ENCODE peak calls at places on chromosomes 3 and 15, in four cellular contexts. G is Panc1, I is uterus, V is tibial nerve. Z is an unnamed sample.

GRCh38 chr15:89114974-89115373 is 26.7 kb downstream of the ABHD2 start:
- DNase-seq in V (no peak), G (no peak), I (no peak), Z (no peak)

GRCh38 chr3:48607519-48607918 is 1.9 kb downstream of the UQCRC1 start:
- DNase-seq in G (no peak), I (no peak), V (no peak), Z (no peak)

GRCh38 chr3:129503387-129504010 is 24.9 kb upstream of the RHO start:
- DNase-seq in V (no peak), I (no peak), G (no peak), Z (no peak)

GRCh38 chr3:136350132-136350531 is 100.0 kb downstream of the PCCB start:
- DNase-seq in G (no peak), V (no peak), I (peak; percentile 69), Z (no peak)

GRCh38 chr3:30310251-30310954 is 296.0 kb upstream of the TGFBR2 start:
- DNase-seq in I (no peak), G (no peak), V (no peak), Z (no peak)

GRCh38 chr3:157335677-157336076 is 101.0 kb upstream of the PTX3 start:
- DNase-seq in I (no peak), G (no peak), V (no peak), Z (no peak)

GRCh38 chr15:38134252-38134651 is 118.4 kb upstream of the SPRED1 start:
- DNase-seq in G (no peak), I (no peak), V (no peak), Z (no peak)

GRCh38 chr15:85479071-85479647 is 98.8 kb downstream of the AKAP13 start:
- DNase-seq in G (no peak), V (no peak), I (no peak), Z (no peak)

GRCh38 chr3:106399208-106399607 is 530.4 kb upstream of the CBLB start:
- DNase-seq in I (no peak), V (no peak), G (no peak), Z (no peak)

GRCh38 chr3:127182848-127183714 is 9.8 kb upstream of the PRR23E start:
- DNase-seq in V (no peak), I (no peak), G (no peak), Z (no peak)

GRCh38 chr3:123914829-123915228 is 30.7 kb upstream of the MYLK start:
- DNase-seq in V (no peak), G (no peak), I (no peak), Z (no peak)

GRCh38 chr15:31300981-31301686 is 25.5 kb upstream of the KLF13 start:
- DNase-seq in V (peak; percentile 13), G (no peak), I (no peak), Z (no peak)

GRCh38 chr3:103963599-103963998 is 1403.1 kb upstream of the ALCAM start:
- DNase-seq in V (no peak), I (no peak), G (no peak), Z (no peak)

GRCh38 chr3:156812521-156813335 is 13.4 kb upstream of the LEKR1 start:
- DNase-seq in G (peak; percentile 82), V (no peak), I (no peak), Z (peak; percentile 99)

GRCh38 chr15:29040367-29040745 is 154.6 kb downstream of the APBA2 start:
- DNase-seq in I (no peak), V (no peak), G (no peak), Z (no peak)

GRCh38 chr3:178684881-178685590 is 148.8 kb downstream of the KCNMB2 start:
- DNase-seq in I (no peak), V (no peak), G (no peak), Z (no peak)

GRCh38 chr15:54026891-54027290 is 48.6 kb downstream of the UNC13C start:
- DNase-seq in G (no peak), V (no peak), I (no peak), Z (no peak)

GRCh38 chr3:151707216-151707615 is 26.5 kb upstream of the AADACL2 start:
- DNase-seq in I (no peak), G (no peak), V (no peak), Z (no peak)

GRCh38 chr3:3053974-3054373 is 56.2 kb downstream of the IL5RA start:
- DNase-seq in I (no peak), V (no peak), G (no peak), Z (no peak)

GRCh38 chr3:7272203-7272602 is 411.3 kb downstream of the GRM7 start:
- DNase-seq in I (no peak), G (no peak), V (no peak), Z (no peak)

GRCh38 chr3:185988816-185989175 is 51.0 kb upstream of the TRA2B start:
- DNase-seq in V (no peak), G (no peak), I (no peak), Z (no peak)

GRCh38 chr3:54660599-54661210 is 267.2 kb downstream of the LRTM1 start:
- DNase-seq in G (no peak), I (peak; percentile 80), V (no peak), Z (no peak)

GRCh38 chr15:77691607-77692006 is 58.9 kb upstream of the LINGO1 start:
- DNase-seq in V (no peak), I (no peak), G (no peak), Z (no peak)

GRCh38 chr3:168086541-168087260 is 9.0 kb downstream of the GOLIM4 start:
- DNase-seq in I (no peak), V (no peak), G (no peak), Z (no peak)

GRCh38 chr3:168089179-168089771 is 6.4 kb downstream of the GOLIM4 start:
- DNase-seq in V (no peak), I (no peak), G (no peak), Z (no peak)

GRCh38 chr3:168087539-168087938 is 8.2 kb downstream of the GOLIM4 start:
- DNase-seq in I (no peak), G (no peak), V (no peak), Z (no peak)

GRCh38 chr3:168090306-168091085 is 5.2 kb downstream of the GOLIM4 start:
- DNase-seq in I (no peak), G (no peak), V (no peak), Z (no peak)

DNA sequence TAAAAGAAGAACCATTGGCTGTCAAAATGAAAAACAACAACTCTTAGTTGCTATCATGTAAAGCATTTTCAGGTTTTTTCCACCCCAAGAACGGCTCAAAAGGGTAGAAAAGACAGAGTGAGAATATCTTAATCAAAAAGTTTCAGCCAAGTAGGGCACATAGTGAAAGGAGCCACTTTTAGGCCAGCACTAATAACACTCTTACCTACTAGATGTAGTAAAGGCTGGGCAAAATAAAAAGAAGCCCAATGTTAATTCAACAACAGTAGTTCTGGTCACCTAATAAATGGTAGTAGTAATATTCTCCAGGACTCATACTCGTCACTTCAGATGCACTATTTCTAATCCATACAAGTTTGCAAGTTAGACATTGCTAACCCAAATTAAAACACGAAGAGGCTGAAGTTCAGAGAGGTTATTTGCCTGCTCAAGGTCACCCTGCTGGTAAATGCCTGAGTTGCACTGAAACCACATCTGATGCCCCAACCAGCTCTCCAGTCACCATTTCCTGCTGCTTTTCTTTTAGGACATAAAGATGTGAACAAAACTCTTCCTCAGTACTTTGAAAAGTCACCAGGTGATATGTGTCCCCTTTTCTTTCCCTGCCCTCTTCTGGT is 7.5 kb downstream of the GOLIM4 start:
- DNase-seq in I (no peak), G (no peak), V (no peak), Z (no peak)
- H3K27ac ChIP-seq in I (no peak overlapping the region), G (no peak overlapping the region), V (no peak overlapping the region), Z (no peak overlapping the region)

DNA sequence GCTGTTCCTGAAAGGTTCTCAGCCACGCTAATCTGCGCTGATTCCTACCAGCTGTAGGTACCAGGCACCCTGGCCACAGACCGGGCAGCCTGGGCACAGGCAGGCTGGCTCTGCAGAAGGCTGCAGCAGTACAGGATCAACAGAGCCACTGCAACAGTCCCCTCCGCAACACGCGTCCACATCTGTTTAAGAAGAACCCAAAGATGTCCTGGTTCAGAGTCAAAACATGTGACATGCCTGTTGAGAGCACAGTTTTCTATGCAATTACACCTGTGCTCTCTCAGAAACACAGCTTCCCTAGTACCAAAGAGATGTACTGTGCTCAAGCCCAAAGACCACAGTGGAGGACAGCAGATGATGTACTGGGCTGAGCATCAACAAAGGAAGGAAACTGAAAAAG is 18.8 kb downstream of the LRIG1 start:
- DNase-seq in V (no peak), G (no peak), I (no peak), Z (no peak)
- H3K4me3 ChIP-seq in V (no peak overlapping the region), G (no peak overlapping the region), I (no peak overlapping the region), Z (no peak overlapping the region)

GRCh38 chr15:51909591-51909990 is 62.0 kb downstream of the LEO1 start:
- DNase-seq in V (no peak), I (no peak), G (no peak), Z (no peak)
- H3K27ac ChIP-seq in V (no peak overlapping the region), I (no peak overlapping the region), G (no peak overlapping the region), Z (no peak overlapping the region)

GRCh38 chr15:100878601-100879000 is 1.0 kb upstream of the ALDH1A3 start:
- DNase-seq in G (no peak), V (no peak), I (no peak), Z (no peak)

GRCh38 chr15:100880139-100880896 is 687 bp downstream of the ALDH1A3 start:
- DNase-seq in G (no peak), V (no peak), I (no peak), Z (no peak)

GRCh38 chr15:100879461-100880138 is at the start of gene ALDH1A3:
- DNase-seq in V (peak; percentile 35), I (peak; percentile 50), G (no peak), Z (no peak)

GRCh38 chr15:100878130-100878529 is 1.5 kb upstream of the ALDH1A3 start:
- DNase-seq in I (no peak), G (no peak), V (no peak), Z (no peak)

DNA sequence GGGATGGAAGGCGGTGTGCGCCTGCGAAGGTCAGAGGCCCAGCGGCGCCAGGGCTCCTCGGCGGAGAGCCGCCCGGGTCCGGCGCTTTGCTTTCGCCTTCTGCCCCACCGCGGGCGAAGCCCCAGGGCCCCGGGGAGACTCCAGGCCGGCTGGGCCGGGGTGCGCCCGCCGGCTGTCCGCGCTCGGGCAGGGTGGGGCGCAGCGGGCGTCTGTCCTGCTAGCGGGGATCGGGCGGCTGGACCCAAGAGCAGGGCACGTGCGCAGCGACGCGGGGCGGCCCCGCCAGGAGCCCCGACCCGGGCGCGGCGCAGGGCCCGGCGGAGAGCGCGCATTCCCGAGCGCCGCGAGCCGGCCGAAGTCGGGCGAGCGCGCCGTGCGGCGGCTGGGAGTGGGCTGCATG is 585 bp upstream of the ALDH1A3 start:
- DNase-seq in V (no peak), G (no peak), I (no peak), Z (no peak)
- H3K4me3 ChIP-seq in V (peak overlapping the region; percentile 50), G (peak overlapping the region; percentile 81), I (peak overlapping the region; percentile 50), Z (peak overlapping the region; percentile 39)

DNA sequence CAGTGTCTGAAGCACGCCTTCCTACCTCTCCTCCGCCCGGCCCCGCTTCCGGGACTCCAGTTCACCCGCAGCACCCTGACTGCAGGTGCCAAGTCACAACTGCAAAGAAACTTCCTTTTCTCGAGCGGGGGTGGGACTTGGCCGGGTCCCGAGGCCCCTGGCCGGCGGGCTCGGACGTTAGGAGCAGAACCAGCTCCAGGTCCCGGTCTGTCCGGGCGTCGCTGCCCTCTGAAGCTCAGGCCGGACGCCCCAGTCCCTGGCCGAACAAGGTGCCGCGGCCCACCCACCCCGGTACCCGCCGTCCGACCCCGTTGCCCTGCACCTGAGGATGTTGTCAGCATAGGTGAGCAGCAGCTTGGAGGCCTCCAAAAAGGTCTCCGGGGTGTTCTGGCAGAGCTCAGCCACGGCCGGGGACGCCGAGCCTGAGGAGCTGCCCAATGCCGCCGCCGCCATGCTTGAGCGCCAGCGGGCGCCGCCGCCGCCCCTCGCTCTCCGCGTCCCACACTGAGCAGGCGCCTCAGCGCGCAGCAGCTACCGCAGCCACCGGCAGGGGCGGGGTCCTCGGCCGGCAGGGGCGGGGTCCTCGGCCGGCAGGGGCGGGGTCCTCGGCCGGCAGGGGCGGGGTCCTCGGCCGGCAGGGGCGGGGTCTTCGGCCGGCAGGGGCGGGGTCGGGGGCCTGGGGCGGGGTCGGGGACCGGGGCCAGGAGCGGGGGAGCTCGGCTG is at the start of gene NGLY1:
- DNase-seq in I (peak; percentile 74), G (no peak), V (peak; percentile 60), Z (no peak)
- H3K27ac ChIP-seq in I (peak within 1 kb of the TSS; percentile 76), G (peak within 1 kb of the TSS; percentile 75), V (peak within 1 kb of the TSS; percentile 92), Z (peak within 1 kb of the TSS; percentile 61)